ENCODE peak calls at places on chromosomes 1 and 21, in four cellular contexts. G is HS-27A; R is suprapubic skin; J is stimulated activated CD4-positive, alpha-beta T cell treated with anti-CD3 and anti-CD28 coated beads, Interleukin-2, amount 100 ng/mL, for 24 hours. T is an unnamed sample.

GRCh38 chr1:154664331-154664730 is 56.3 kb upstream of the ADAR start:
- DNase-seq in G (no peak), R (no peak), J (no peak), T (no peak)

GRCh38 chr1:217585577-217585976 is 45.3 kb downstream of the GPATCH2 start:
- DNase-seq in G (no peak), R (no peak), J (no peak), T (no peak)

GRCh38 chr1:22053018-22053860 is 730 bp downstream of the CDC42 start:
- DNase-seq in G (peak), R (peak), J (peak), T (peak)

GRCh38 chr1:179867493-179868330 is 9.9 kb downstream of the TOR1AIP2 start:
- DNase-seq in G (no peak), R (no peak), J (peak), T (no peak)

GRCh38 chr1:101474039-101474665 is 237.3 kb downstream of the S1PR1 start:
- DNase-seq in G (no peak), R (no peak), J (no peak), T (no peak)

GRCh38 chr21:42781150-42781980 is 98.0 kb downstream of the WDR4 start:
- DNase-seq in G (no peak), R (no peak), J (no peak), T (no peak)

GRCh38 chr1:21652101-21652936 is 16.8 kb downstream of the RAP1GAP start:
- DNase-seq in G (no peak), R (no peak), J (no peak), T (no peak)

GRCh38 chr1:22281521-22282241 is 138.8 kb upstream of the WNT4 start:
- DNase-seq in G (no peak), R (peak), J (no peak), T (no peak)

GRCh38 chr21:31623664-31624063 is 35.8 kb upstream of the SOD1 start:
- DNase-seq in G (no peak), R (no peak), J (no peak), T (no peak)

GRCh38 chr1:26913389-26913753 is 404 bp downstream of the NR0B2 start:
- DNase-seq in G (no peak), R (no peak), J (no peak), T (no peak)

GRCh38 chr21:15004721-15005370 is 60.0 kb downstream of the NRIP1 start:
- DNase-seq in G (no peak), R (no peak), J (no peak), T (no peak)

GRCh38 chr1:21901473-21901847 is 35.6 kb downstream of the HSPG2 start:
- DNase-seq in G (no peak), R (no peak), J (no peak), T (peak)

GRCh38 chr1:232223309-232223708 is 406.6 kb downstream of the SIPA1L2 start:
- DNase-seq in G (no peak), R (no peak), J (no peak), T (no peak)

GRCh38 chr1:203158423-203158822 is 17.2 kb downstream of the MYBPH start:
- DNase-seq in G (no peak), R (no peak), J (no peak), T (no peak)

GRCh38 chr21:18913914-18914313 is 510.3 kb upstream of the TMPRSS15 start:
- DNase-seq in G (no peak), R (no peak), J (no peak), T (no peak)

GRCh38 chr1:233790662-233791371 is 113.7 kb upstream of the SLC35F3 start:
- DNase-seq in G (no peak), R (no peak), J (peak), T (no peak)

GRCh38 chr1:40626383-40626770 is 39.1 kb downstream of the RIMS3 start:
- DNase-seq in G (no peak), R (no peak), J (no peak), T (peak)

GRCh38 chr1:108955111-108955510 is 8.2 kb downstream of the CLCC1 start:
- DNase-seq in G (no peak), R (no peak), J (no peak), T (no peak)

GRCh38 chr21:38067086-38067739 is 151.0 kb upstream of the KCNJ6 start:
- DNase-seq in G (no peak), R (no peak), J (no peak), T (no peak)